ENCODE peak calls at places on chromosomes 7 and 10, in four cellular contexts. G is AG04450, D is IMR-90, T is fibroblast of lung. U is an unnamed sample.

GRCh38 chr7:158120313-158120712 is 467.3 kb downstream of the PTPRN2 start:
- DNase-seq in G (no peak), D (no peak), T (no peak), U (no peak)

GRCh38 chr7:158259141-158259540 is 328.5 kb downstream of the PTPRN2 start:
- DNase-seq in G (no peak), D (no peak), T (no peak), U (no peak)

GRCh38 chr10:45308707-45309106 is 6.7 kb downstream of the OR13A1 start:
- DNase-seq in G (no peak), D (no peak), T (no peak), U (no peak)

GRCh38 chr10:84784749-84785148 is 456.4 kb downstream of the CCSER2 start:
- DNase-seq in G (no peak), D (no peak), T (no peak), U (no peak)

GRCh38 chr7:141737118-141737835 is 881 bp upstream of the SSBP1 start:
- DNase-seq in G (no peak), D (no peak), T (peak), U (peak)

GRCh38 chr10:94075521-94075920 is 81.8 kb downstream of the PLCE1 start:
- DNase-seq in G (no peak), D (no peak), T (no peak), U (no peak)

GRCh38 chr7:46707973-46708372 is 786.9 kb upstream of the IGFBP3 start:
- DNase-seq in G (no peak), D (no peak), T (no peak), U (no peak)

GRCh38 chr10:24929056-24929544 is 23.3 kb downstream of the PRTFDC1 start:
- DNase-seq in G (no peak), D (no peak), T (peak), U (no peak)

GRCh38 chr7:158829021-158829341 is 328 bp downstream of the ESYT2 start:
- DNase-seq in G (peak), D (peak), T (peak), U (no peak)

GRCh38 chr7:44220732-44221131 is 20.0 kb downstream of the YKT6 start:
- DNase-seq in G (no peak), D (no peak), T (no peak), U (no peak)

GRCh38 chr7:2508327-2509231 is 11.0 kb upstream of the LFNG start:
- DNase-seq in G (no peak), D (peak), T (no peak), U (peak)

GRCh38 chr10:117653170-117653515 is 110.6 kb downstream of the EMX2 start:
- DNase-seq in G (peak), D (peak), T (peak), U (no peak)

GRCh38 chr10:6140141-6140841 is 51.5 kb downstream of the RBM17 start:
- DNase-seq in G (no peak), D (no peak), T (no peak), U (peak)

GRCh38 chr10:101272229-101272868 is 43.1 kb upstream of the LBX1 start:
- DNase-seq in G (peak), D (peak), T (peak), U (peak)

GRCh38 chr7:2172311-2173183 is 60.2 kb downstream of the MAD1L1 start:
- DNase-seq in G (peak), D (peak), T (peak), U (no peak)

GRCh38 chr7:12754179-12754578 is 66.7 kb downstream of the ARL4A start:
- DNase-seq in G (no peak), D (peak), T (no peak), U (no peak)

GRCh38 chr7:74482629-74483401 is 29.1 kb downstream of the GTF2IRD1 start:
- DNase-seq in G (peak), D (peak), T (peak), U (no peak)
- H3K27ac ChIP-seq in G (peak), D (peak), T (peak), U (no peak)

GRCh38 chr7:75650062-75650461 is 88.7 kb downstream of the HIP1 start:
- DNase-seq in G (no peak), D (no peak), T (no peak), U (no peak)
- H3K27ac ChIP-seq in G (no peak), D (no peak), T (no peak), U (no peak)

GRCh38 chr7:137591444-137591843 is 247.9 kb upstream of the PTN start:
- DNase-seq in G (no peak), D (peak), T (peak), U (no peak)
- H3K27ac ChIP-seq in G (peak), D (peak), T (peak), U (no peak)

DNA sequence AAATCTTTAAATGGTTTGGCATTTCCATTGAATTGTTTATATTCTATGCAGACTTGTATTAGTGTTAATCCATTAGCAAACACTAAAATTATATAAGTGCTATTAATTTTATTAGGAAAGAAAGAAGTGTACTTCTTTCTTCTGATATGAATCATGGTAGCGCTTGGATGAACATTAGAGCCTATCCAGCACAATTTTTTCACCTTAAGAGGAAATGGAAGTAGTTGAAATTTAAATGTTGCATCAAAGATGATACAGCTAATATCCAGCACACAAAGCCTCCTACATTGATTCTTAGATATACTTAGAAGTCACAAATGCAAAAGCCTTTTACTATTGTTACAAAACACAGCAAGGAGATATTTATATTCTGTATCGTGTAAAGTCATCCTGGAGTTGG is 174.5 kb downstream of the AHR start:
- DNase-seq in G (no peak), D (no peak), T (no peak), U (no peak)
- H3K27ac ChIP-seq in G (no peak), D (no peak), T (no peak), U (no peak)

DNA sequence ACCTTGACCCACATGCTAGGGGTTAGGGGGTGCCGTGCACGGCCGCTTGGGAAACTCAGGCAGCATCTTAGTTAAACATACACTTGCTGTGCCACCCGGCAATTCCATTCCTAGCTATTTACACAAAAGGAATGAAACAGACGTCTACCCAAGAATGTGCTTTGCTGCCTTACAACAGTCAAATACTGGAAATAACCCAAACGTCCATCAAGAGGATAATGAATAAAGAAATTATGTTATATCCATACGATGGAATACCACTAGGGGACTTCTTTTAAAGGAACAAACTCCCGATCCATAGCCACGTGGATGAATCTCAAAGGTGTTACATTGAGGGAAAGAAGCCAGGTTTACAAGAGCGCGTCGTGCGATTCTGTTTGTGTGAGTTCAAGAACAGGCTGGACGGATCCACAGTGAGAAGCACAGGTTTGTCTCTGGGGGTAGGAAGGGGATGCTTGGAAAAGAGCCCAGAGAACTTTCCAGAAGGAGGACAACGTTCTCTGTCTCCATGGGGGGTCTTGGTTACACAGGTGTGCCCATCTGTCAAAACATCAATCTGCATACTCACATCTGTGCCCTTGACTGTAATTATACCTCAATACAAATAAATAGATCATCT is 41.8 kb downstream of the STK32C start:
- DNase-seq in G (no peak), D (peak), T (peak), U (no peak)
- H3K27ac ChIP-seq in G (peak), D (no peak), T (no peak), U (no peak)

GRCh38 chr7:127678330-127678729 is 26.3 kb downstream of the SND1 start:
- DNase-seq in G (no peak), D (no peak), T (no peak), U (no peak)
- H3K27ac ChIP-seq in G (peak), D (peak), T (no peak), U (no peak)

GRCh38 chr7:7737674-7738073 is 19.3 kb upstream of the RPA3 start:
- DNase-seq in G (no peak), D (no peak), T (no peak), U (no peak)

GRCh38 chr7:7739718-7740355 is 21.4 kb upstream of the RPA3 start:
- DNase-seq in G (no peak), D (no peak), T (no peak), U (no peak)

GRCh38 chr7:7738177-7738576 is 19.8 kb upstream of the RPA3 start:
- DNase-seq in G (no peak), D (no peak), T (no peak), U (no peak)

GRCh38 chr7:7739204-7739603 is 20.8 kb upstream of the RPA3 start:
- DNase-seq in G (no peak), D (no peak), T (no peak), U (no peak)

GRCh38 chr7:7738622-7739021 is 20.2 kb upstream of the RPA3 start:
- DNase-seq in G (no peak), D (no peak), T (no peak), U (no peak)
- H3K27ac ChIP-seq in G (no peak), D (no peak), T (no peak), U (no peak)

DNA sequence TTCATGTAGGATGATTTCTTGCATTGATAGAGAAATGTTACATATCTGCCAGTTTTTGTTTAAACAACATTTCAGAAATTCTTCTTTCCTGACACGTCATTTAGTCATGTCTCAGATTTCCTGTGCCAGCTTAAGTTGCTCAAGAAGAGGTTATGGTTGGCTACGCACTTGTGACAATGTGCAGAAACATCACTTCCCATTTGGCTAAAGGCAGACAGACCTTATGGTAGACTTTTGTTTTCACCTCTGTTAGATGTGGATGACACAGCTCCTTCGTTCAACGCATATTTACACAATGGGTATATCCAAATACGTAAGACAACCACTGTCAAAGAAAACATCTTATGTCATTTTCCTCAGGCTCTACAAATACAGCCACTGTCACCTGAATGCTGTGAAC is 125.8 kb downstream of the DOCK4 start:
- DNase-seq in G (peak), D (peak), T (peak), U (no peak)
- H3K27ac ChIP-seq in G (peak), D (no peak), T (peak), U (no peak)

GRCh38 chr10:95434583-95434982 is 126.6 kb downstream of the SORBS1 start:
- DNase-seq in G (no peak), D (no peak), T (no peak), U (no peak)
- H3K27ac ChIP-seq in G (no peak), D (no peak), T (no peak), U (no peak)